ENCODE peak calls at places on chromosomes 16 and 17, in seven cellular contexts. A, S, E, L, O, M and H are unnamed samples.
A peak's percentile ranks its signal among the peaks of the same experiment; 100 is the strongest.

GRCh38 chr17:83161298-83162034 is 82.1 kb downstream of the METRNL start:
- DNase-seq in A (peak; percentile 92), S (peak; percentile 89), E (no peak), L (no peak), O (no peak), M (no peak), H (no peak)

GRCh38 chr17:74552037-74552436 is 6.1 kb upstream of the CD300C start:
- DNase-seq in A (no peak), S (peak; percentile 58), E (peak; percentile 23), L (no peak), O (no peak), M (no peak), H (no peak)

GRCh38 chr17:57466042-57466471 is 209.7 kb downstream of the MSI2 start:
- DNase-seq in A (no peak), S (no peak), E (no peak), L (no peak), O (no peak), M (no peak), H (no peak)

GRCh38 chr17:50062323-50063243 is 6.7 kb downstream of the ITGA3 start:
- DNase-seq in A (peak; percentile 78), S (peak; percentile 92), E (peak; percentile 99), L (peak; percentile 94), O (peak; percentile 90), M (peak; percentile 88), H (peak; percentile 74)

GRCh38 chr17:46823657-46824056 is 5.2 kb upstream of the WNT3 start:
- DNase-seq in A (no peak), S (no peak), E (no peak), L (no peak), O (no peak), M (no peak), H (no peak)

GRCh38 chr17:78365561-78366108 is 5.8 kb upstream of the SOCS3 start:
- DNase-seq in A (no peak), S (no peak), E (no peak), L (no peak), O (peak; percentile 18), M (no peak), H (no peak)

GRCh38 chr17:55674107-55674506 is 48.6 kb downstream of the TMEM100 start:
- DNase-seq in A (peak; percentile 86), S (peak; percentile 65), E (no peak), L (no peak), O (no peak), M (no peak), H (no peak)

GRCh38 chr16:86975445-86975844 is 341.7 kb downstream of the C16orf95 start:
- DNase-seq in A (peak; percentile 95), S (peak; percentile 66), E (peak; percentile 78), L (no peak), O (no peak), M (no peak), H (peak; percentile 81)

GRCh38 chr17:44397479-44398440 is 8.3 kb upstream of the ITGA2B start:
- DNase-seq in A (no peak), S (no peak), E (no peak), L (no peak), O (no peak), M (no peak), H (no peak)

GRCh38 chr16:85048921-85049562 is 21.4 kb downstream of the KIAA0513 start:
- DNase-seq in A (no peak), S (no peak), E (no peak), L (no peak), O (no peak), M (no peak), H (no peak)

GRCh38 chr17:50768348-50768761 is 1.0 kb upstream of the ANKRD40CL start:
- DNase-seq in A (no peak), S (no peak), E (peak; percentile 86), L (peak; percentile 66), O (peak; percentile 98), M (peak; percentile 95), H (no peak)

GRCh38 chr16:67436640-67437193 is 5.8 kb downstream of the HSD11B2 start:
- DNase-seq in A (no peak), S (no peak), E (no peak), L (no peak), O (peak; percentile 18), M (no peak), H (no peak)

GRCh38 chr17:45628019-45628418 is 137.5 kb upstream of the PLEKHM1 start:
- DNase-seq in A (no peak), S (no peak), E (no peak), L (no peak), O (no peak), M (no peak), H (no peak)

GRCh38 chr17:6070895-6071511 is 824 bp downstream of the WSCD1 start:
- DNase-seq in A (no peak), S (no peak), E (peak; percentile 23), L (no peak), O (peak; percentile 27), M (peak; percentile 27), H (no peak)

GRCh38 chr17:29155966-29156338 is 24.2 kb downstream of the MYO18A start:
- DNase-seq in A (no peak), S (peak; percentile 14), E (no peak), L (no peak), O (no peak), M (no peak), H (no peak)

GRCh38 chr16:20799599-20799998 is 6.7 kb downstream of the ERI2 start:
- DNase-seq in A (peak; percentile 56), S (peak; percentile 72), E (no peak), L (no peak), O (no peak), M (no peak), H (no peak)

GRCh38 chr17:75725504-75725903 is 4.2 kb downstream of the ITGB4 start:
- DNase-seq in A (no peak), S (no peak), E (no peak), L (no peak), O (no peak), M (no peak), H (no peak)

GRCh38 chr17:42691021-42691545 is 8.8 kb downstream of the CNTNAP1 start:
- DNase-seq in A (no peak), S (no peak), E (no peak), L (no peak), O (no peak), M (no peak), H (no peak)

GRCh38 chr17:80943346-80944145 is 48.1 kb upstream of the CHMP6 start:
- DNase-seq in A (no peak), S (no peak), E (no peak), L (peak; percentile 19), O (no peak), M (no peak), H (no peak)

GRCh38 chr16:726438-727290 is at the start of the genes CCDC78 and HAGHL:
- DNase-seq in A (peak; percentile 32), S (peak; percentile 63), E (no peak), L (peak; percentile 75), O (peak; percentile 80), M (peak; percentile 61), H (no peak)

GRCh38 chr16:89330177-89330856 is 112.8 kb downstream of the ZNF778 start:
- DNase-seq in A (peak; percentile 55), S (peak; percentile 39), E (peak; percentile 89), L (peak; percentile 59), O (no peak), M (no peak), H (peak; percentile 63)

GRCh38 chr17:45299311-45299710 is 17.5 kb downstream of the MAP3K14 start:
- DNase-seq in A (no peak), S (no peak), E (no peak), L (no peak), O (no peak), M (no peak), H (no peak)

GRCh38 chr17:66791337-66791736 is 43.6 kb upstream of the CACNG5 start:
- DNase-seq in A (no peak), S (no peak), E (no peak), L (no peak), O (no peak), M (no peak), H (no peak)
- H3K4me3 ChIP-seq in A (no peak overlapping the region), S (no peak overlapping the region), E (no peak overlapping the region), L (no peak overlapping the region), O (no peak overlapping the region), M (no peak overlapping the region), H (no peak overlapping the region)

GRCh38 chr17:64057701-64058263 is 37.3 kb upstream of the ICAM2 start:
- DNase-seq in A (no peak), S (no peak), E (peak; percentile 26), L (no peak), O (no peak), M (no peak), H (no peak)
- H3K4me3 ChIP-seq in A (no peak overlapping the region), S (no peak overlapping the region), E (no peak overlapping the region), L (no peak overlapping the region), O (no peak overlapping the region), M (no peak overlapping the region), H (no peak overlapping the region)

GRCh38 chr17:8963017-8963416 is 2.5 kb downstream of the PIK3R5 start:
- DNase-seq in A (no peak), S (no peak), E (no peak), L (no peak), O (no peak), M (no peak), H (no peak)

GRCh38 chr17:8966926-8967325 is 1.4 kb upstream of the PIK3R5 start:
- DNase-seq in A (no peak), S (no peak), E (no peak), L (no peak), O (no peak), M (no peak), H (no peak)

GRCh38 chr17:8963665-8964258 is 1.7 kb downstream of the PIK3R5 start:
- DNase-seq in A (no peak), S (no peak), E (no peak), L (no peak), O (no peak), M (no peak), H (no peak)

GRCh38 chr17:8964801-8965393 is 610 bp downstream of the PIK3R5 start:
- DNase-seq in A (no peak), S (no peak), E (no peak), L (peak; percentile 73), O (peak; percentile 36), M (no peak), H (no peak)

GRCh38 chr17:8965394-8966168 is at the start of gene PIK3R5:
- DNase-seq in A (no peak), S (no peak), E (no peak), L (peak; percentile 81), O (peak; percentile 78), M (peak; percentile 75), H (no peak)
- H3K4me3 ChIP-seq in A (no peak within 1 kb of the TSS), S (no peak within 1 kb of the TSS), E (no peak within 1 kb of the TSS), L (peak within 1 kb of the TSS; percentile 64), O (peak within 1 kb of the TSS; percentile 43), M (peak within 1 kb of the TSS; percentile 20), H (no peak within 1 kb of the TSS)

GRCh38 chr16:28195859-28196258 is 15.9 kb downstream of the XPO6 start:
- DNase-seq in A (no peak), S (no peak), E (no peak), L (no peak), O (no peak), M (no peak), H (no peak)

GRCh38 chr16:28191364-28191985 is 20.3 kb downstream of the XPO6 start:
- DNase-seq in A (no peak), S (no peak), E (no peak), L (no peak), O (no peak), M (no peak), H (no peak)

GRCh38 chr16:28192811-28193529 is 18.8 kb downstream of the XPO6 start:
- DNase-seq in A (no peak), S (no peak), E (no peak), L (peak; percentile 58), O (peak; percentile 28), M (peak; percentile 65), H (no peak)

GRCh38 chr16:28196331-28196987 is 15.3 kb downstream of the XPO6 start:
- DNase-seq in A (no peak), S (no peak), E (no peak), L (no peak), O (no peak), M (no peak), H (no peak)

GRCh38 chr16:28193530-28194423 is 18.0 kb downstream of the XPO6 start:
- DNase-seq in A (peak; percentile 91), S (peak; percentile 92), E (peak; percentile 59), L (no peak), O (no peak), M (no peak), H (peak; percentile 80)
- H3K4me3 ChIP-seq in A (no peak overlapping the region), S (peak overlapping the region; percentile 54), E (no peak overlapping the region), L (peak overlapping the region; percentile 1), O (no peak overlapping the region), M (no peak overlapping the region), H (no peak overlapping the region)